ENCODE peak calls at places on chromosomes 7 and 10, in four cellular contexts. E, R, O and K are unnamed samples.

GRCh38 chr7:156626220-156626895 is 14.2 kb upstream of the RNF32 start:
- DNase-seq in R (no peak), E (no peak), O (no peak), K (no peak)

GRCh38 chr7:98329974-98330373 is 48.5 kb downstream of the BRI3 start:
- DNase-seq in E (no peak), R (no peak), O (no peak), K (no peak)

GRCh38 chr7:130367088-130367755 is 13.1 kb upstream of the CPA1 start:
- DNase-seq in R (no peak), E (no peak), O (no peak), K (no peak)

GRCh38 chr7:130733866-130734524 is at the start of gene KLF14:
- DNase-seq in O (no peak), R (peak; percentile 35), E (no peak), K (peak; percentile 46)

GRCh38 chr10:79002336-79002735 is 66.4 kb upstream of the ZMIZ1 start:
- DNase-seq in O (no peak), R (no peak), E (no peak), K (no peak)

GRCh38 chr7:40560672-40561071 is 425.9 kb downstream of the SUGCT start:
- DNase-seq in O (no peak), R (no peak), E (no peak), K (no peak)

GRCh38 chr10:128140425-128140824 is 14.2 kb upstream of the MKI67 start:
- DNase-seq in R (no peak), E (no peak), O (no peak), K (no peak)

GRCh38 chr10:95767884-95768556 is 12.1 kb downstream of the ENTPD1 start:
- DNase-seq in O (no peak), E (no peak), R (no peak), K (no peak)

GRCh38 chr7:75646551-75647102 is 92.1 kb downstream of the HIP1 start:
- DNase-seq in E (no peak), O (no peak), R (no peak), K (no peak)

GRCh38 chr7:66748127-66748511 is 7.6 kb downstream of the RABGEF1 start:
- DNase-seq in E (no peak), O (no peak), R (no peak), K (no peak)

GRCh38 chr10:72336259-72337038 is 18.3 kb downstream of the DNAJB12 start:
- DNase-seq in R (no peak), O (no peak), E (no peak), K (no peak)

GRCh38 chr10:120948889-120949382 is 97.8 kb downstream of the WDR11 start:
- DNase-seq in O (peak; percentile 64), R (no peak), E (peak; percentile 35), K (peak; percentile 40)

GRCh38 chr7:143434660-143435059 is 8.6 kb upstream of the TAS2R60 start:
- DNase-seq in O (no peak), E (no peak), R (peak; percentile 32), K (no peak)

GRCh38 chr10:120132811-120133210 is 240.3 kb downstream of the SEC23IP start:
- DNase-seq in E (no peak), R (no peak), O (no peak), K (no peak)

GRCh38 chr10:35460852-35461460 is 124.6 kb downstream of the CCNY start:
- DNase-seq in R (no peak), E (no peak), O (no peak), K (no peak)

GRCh38 chr10:34231441-34232180 is 583.5 kb downstream of the PARD3 start:
- DNase-seq in R (no peak), E (no peak), O (no peak), K (no peak)

GRCh38 chr7:31687024-31687423 is at the start of gene PPP1R17:
- DNase-seq in O (no peak), E (no peak), R (no peak), K (no peak)

GRCh38 chr10:7520496-7521485 is 110.0 kb upstream of the SFMBT2 start:
- DNase-seq in E (no peak), O (no peak), R (no peak), K (peak; percentile 18)

GRCh38 chr7:7920481-7920880 is 48.1 kb upstream of the GLCCI1 start:
- DNase-seq in O (no peak), E (no peak), R (no peak), K (peak; percentile 41)

GRCh38 chr7:72754312-72754711 is 73.7 kb downstream of the TYW1B start:
- DNase-seq in O (no peak), E (no peak), R (no peak), K (no peak)

GRCh38 chr7:22943997-22944396 is 69.9 kb downstream of the HYCC1 start:
- DNase-seq in O (no peak), E (no peak), R (no peak), K (no peak)

GRCh38 chr7:137109966-137110930 is 233.3 kb downstream of the PTN start:
- DNase-seq in O (no peak), R (no peak), E (no peak), K (no peak)

GRCh38 chr7:157442993-157443831 is 106.4 kb downstream of the DNAJB6 start:
- DNase-seq in E (no peak), R (no peak), O (no peak), K (no peak)

GRCh38 chr7:104225441-104225840 is 17.6 kb upstream of the ORC5 start:
- DNase-seq in O (no peak), E (no peak), R (no peak), K (no peak)

GRCh38 chr10:71548494-71548846 is 151.8 kb downstream of the CDH23 start:
- DNase-seq in O (no peak), R (peak; percentile 30), E (no peak), K (no peak)

GRCh38 chr10:48493083-48493871 is 111.6 kb downstream of the ARHGAP22 start:
- DNase-seq in O (no peak), E (no peak), R (peak; percentile 21), K (peak; percentile 84)

GRCh38 chr10:46092523-46093195 is 46.6 kb upstream of the MSMB start:
- DNase-seq in O (no peak), E (no peak), R (no peak), K (peak; percentile 67)

GRCh38 chr7:152761116-152761748 is 1.7 kb downstream of the ACTR3B start:
- DNase-seq in R (no peak), O (peak; percentile 11), E (no peak), K (no peak)